ENCODE peak calls at places on chromosome 17, in eight cellular contexts. One of them, this sample, is unnamed.

GRCh38 chr17:61474235-61474927 is 22.2 kb downstream of the TBX4 start:
- DNase-seq in pancreas: no peak
- DNase-seq in fibroblast of pulmonary artery: no peak
- DNase-seq in CD4-positive, alpha-beta T cell: no peak
- DNase-seq in neural crest cell: no peak
- DNase-seq in transverse colon: no peak
- DNase-seq in cardiac muscle cell: no peak
- DNase-seq in nephron progenitor cell: no peak
- DNase-seq in this sample: no peak

GRCh38 chr17:9389116-9389515 is 186.5 kb downstream of the STX8 start:
- DNase-seq in pancreas: no peak
- DNase-seq in fibroblast of pulmonary artery: peak; percentile 85
- DNase-seq in CD4-positive, alpha-beta T cell: no peak
- DNase-seq in neural crest cell: no peak
- DNase-seq in transverse colon: no peak
- DNase-seq in cardiac muscle cell: no peak
- DNase-seq in nephron progenitor cell: no peak
- DNase-seq in this sample: peak; percentile 50

GRCh38 chr17:78872486-78872885 is 30.5 kb downstream of the CEP295NL start:
- DNase-seq in pancreas: no peak
- DNase-seq in fibroblast of pulmonary artery: no peak
- DNase-seq in CD4-positive, alpha-beta T cell: no peak
- DNase-seq in neural crest cell: no peak
- DNase-seq in transverse colon: no peak
- DNase-seq in cardiac muscle cell: no peak
- DNase-seq in nephron progenitor cell: no peak
- DNase-seq in this sample: no peak

GRCh38 chr17:28173801-28174200 is 131.3 kb downstream of the NLK start:
- DNase-seq in pancreas: no peak
- DNase-seq in fibroblast of pulmonary artery: peak; percentile 56
- DNase-seq in CD4-positive, alpha-beta T cell: no peak
- DNase-seq in neural crest cell: no peak
- DNase-seq in transverse colon: no peak
- DNase-seq in cardiac muscle cell: peak; percentile 55
- DNase-seq in nephron progenitor cell: no peak
- DNase-seq in this sample: no peak

GRCh38 chr17:55303701-55304145 is 39.0 kb downstream of the HLF start:
- DNase-seq in pancreas: no peak
- DNase-seq in fibroblast of pulmonary artery: peak; percentile 17
- DNase-seq in CD4-positive, alpha-beta T cell: no peak
- DNase-seq in neural crest cell: no peak
- DNase-seq in transverse colon: no peak
- DNase-seq in cardiac muscle cell: no peak
- DNase-seq in nephron progenitor cell: no peak
- DNase-seq in this sample: no peak

GRCh38 chr17:54887787-54888186 is 12.9 kb upstream of the TOM1L1 start:
- DNase-seq in pancreas: no peak
- DNase-seq in fibroblast of pulmonary artery: no peak
- DNase-seq in CD4-positive, alpha-beta T cell: no peak
- DNase-seq in neural crest cell: no peak
- DNase-seq in transverse colon: no peak
- DNase-seq in cardiac muscle cell: no peak
- DNase-seq in nephron progenitor cell: no peak
- DNase-seq in this sample: no peak

GRCh38 chr17:45584092-45585036 is 93.8 kb upstream of the PLEKHM1 start:
- DNase-seq in pancreas: peak; percentile 47
- DNase-seq in fibroblast of pulmonary artery: peak; percentile 39
- DNase-seq in CD4-positive, alpha-beta T cell: peak; percentile 71
- DNase-seq in neural crest cell: peak; percentile 54
- DNase-seq in transverse colon: peak; percentile 85
- DNase-seq in cardiac muscle cell: peak; percentile 72
- DNase-seq in nephron progenitor cell: peak; percentile 70
- DNase-seq in this sample: peak; percentile 82

GRCh38 chr17:68831170-68831569 is 124.0 kb downstream of the ABCA8 start:
- DNase-seq in pancreas: no peak
- DNase-seq in fibroblast of pulmonary artery: no peak
- DNase-seq in CD4-positive, alpha-beta T cell: no peak
- DNase-seq in neural crest cell: no peak
- DNase-seq in transverse colon: no peak
- DNase-seq in cardiac muscle cell: no peak
- DNase-seq in nephron progenitor cell: no peak
- DNase-seq in this sample: no peak

GRCh38 chr17:72125742-72126141 is 4.9 kb downstream of the SOX9 start:
- DNase-seq in pancreas: no peak
- DNase-seq in fibroblast of pulmonary artery: peak; percentile 59
- DNase-seq in CD4-positive, alpha-beta T cell: no peak
- DNase-seq in neural crest cell: no peak
- DNase-seq in transverse colon: no peak
- DNase-seq in cardiac muscle cell: no peak
- DNase-seq in nephron progenitor cell: no peak
- DNase-seq in this sample: no peak

GRCh38 chr17:1147664-1148063 is 32.1 kb downstream of the ABR start:
- DNase-seq in pancreas: peak; percentile 39
- DNase-seq in fibroblast of pulmonary artery: peak; percentile 53
- DNase-seq in CD4-positive, alpha-beta T cell: no peak
- DNase-seq in neural crest cell: peak; percentile 56
- DNase-seq in transverse colon: peak; percentile 88
- DNase-seq in cardiac muscle cell: peak; percentile 82
- DNase-seq in nephron progenitor cell: peak; percentile 59
- DNase-seq in this sample: peak; percentile 80
- TF ChIP-seq CTCF in pancreas: no peak
- TF ChIP-seq CTCF in fibroblast of pulmonary artery: peak; percentile 51
- TF ChIP-seq CTCF in CD4-positive, alpha-beta T cell: no peak
- TF ChIP-seq CTCF in neural crest cell: peak; percentile 58
- TF ChIP-seq CTCF in transverse colon: peak; percentile 49
- TF ChIP-seq CTCF in cardiac muscle cell: peak; percentile 47
- TF ChIP-seq CTCF in nephron progenitor cell: peak; percentile 36
- TF ChIP-seq CTCF in this sample: peak; percentile 60

DNA sequence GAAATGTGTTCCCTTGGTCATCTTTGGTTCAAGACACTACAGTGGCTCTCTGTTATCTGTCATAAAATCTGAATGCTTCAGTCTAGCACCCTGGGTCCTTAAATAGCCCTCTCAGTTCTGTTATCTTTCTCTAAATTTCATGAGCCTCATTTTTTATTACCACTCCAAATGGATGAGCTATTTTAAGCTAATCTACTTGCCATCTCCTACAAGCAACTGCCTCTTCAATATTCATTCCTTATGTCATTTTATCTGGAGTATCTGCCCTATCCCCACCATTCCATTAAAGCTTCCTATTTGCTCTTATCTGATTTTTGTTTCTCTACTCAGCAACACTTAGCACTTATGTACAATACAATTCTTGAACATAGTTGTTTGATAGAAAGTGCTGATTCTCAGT is 28.0 kb upstream of the EVI2A start:
- DNase-seq in pancreas: no peak
- DNase-seq in fibroblast of pulmonary artery: no peak
- DNase-seq in CD4-positive, alpha-beta T cell: no peak
- DNase-seq in neural crest cell: no peak
- DNase-seq in transverse colon: no peak
- DNase-seq in cardiac muscle cell: no peak
- DNase-seq in nephron progenitor cell: no peak
- DNase-seq in this sample: no peak
- TF ChIP-seq CTCF in pancreas: no peak
- TF ChIP-seq CTCF in fibroblast of pulmonary artery: no peak
- TF ChIP-seq CTCF in CD4-positive, alpha-beta T cell: no peak
- TF ChIP-seq CTCF in neural crest cell: no peak
- TF ChIP-seq CTCF in transverse colon: no peak
- TF ChIP-seq CTCF in cardiac muscle cell: no peak
- TF ChIP-seq CTCF in nephron progenitor cell: no peak
- TF ChIP-seq CTCF in this sample: no peak

GRCh38 chr17:4554997-4555799 is at the start of gene MYBBP1A:
- DNase-seq in pancreas: peak; percentile 95
- DNase-seq in fibroblast of pulmonary artery: peak; percentile 95
- DNase-seq in CD4-positive, alpha-beta T cell: peak; percentile 97
- DNase-seq in neural crest cell: peak; percentile 94
- DNase-seq in transverse colon: peak; percentile 98
- DNase-seq in cardiac muscle cell: peak; percentile 99
- DNase-seq in nephron progenitor cell: peak; percentile 98
- DNase-seq in this sample: peak; percentile 94
- TF ChIP-seq CTCF in pancreas: no peak
- TF ChIP-seq CTCF in fibroblast of pulmonary artery: peak; percentile 5
- TF ChIP-seq CTCF in CD4-positive, alpha-beta T cell: no peak
- TF ChIP-seq CTCF in neural crest cell: peak; percentile 55
- TF ChIP-seq CTCF in transverse colon: no peak
- TF ChIP-seq CTCF in cardiac muscle cell: peak; percentile 11
- TF ChIP-seq CTCF in nephron progenitor cell: no peak
- TF ChIP-seq CTCF in this sample: no peak

DNA sequence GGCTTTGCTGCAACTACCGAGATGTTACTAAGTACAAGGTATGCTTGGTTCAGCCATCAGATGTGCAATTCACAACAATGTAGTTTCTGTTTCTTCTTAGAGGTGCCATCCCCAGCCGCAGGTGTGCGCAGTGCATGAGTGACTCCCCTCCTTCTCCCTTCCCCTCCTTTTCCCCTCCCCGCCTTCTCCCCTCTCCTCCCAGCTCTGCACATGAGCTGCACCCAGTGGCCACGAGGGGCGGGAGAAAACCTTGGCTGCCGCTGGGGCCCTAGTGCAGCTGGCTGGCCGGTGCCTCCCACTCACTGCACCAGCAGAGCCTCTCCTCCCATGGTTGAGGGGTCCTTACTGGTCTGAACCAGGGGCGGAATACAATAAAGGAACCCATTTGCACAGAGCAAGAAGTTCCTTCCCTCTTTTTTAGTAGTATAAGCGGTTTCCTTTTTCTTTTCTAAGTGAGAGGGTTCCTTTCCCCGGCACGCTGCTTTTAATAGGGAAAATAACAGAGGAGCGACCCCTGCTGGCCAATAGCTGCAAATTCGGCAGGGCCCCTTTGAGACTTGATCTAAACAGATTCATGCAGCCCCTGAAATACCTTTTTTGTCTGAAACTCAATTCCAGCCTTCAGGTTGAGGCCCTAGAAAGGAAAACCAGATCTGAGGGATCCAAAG is 7.8 kb upstream of the CCL15 start:
- DNase-seq in pancreas: no peak
- DNase-seq in fibroblast of pulmonary artery: peak; percentile 33
- DNase-seq in CD4-positive, alpha-beta T cell: no peak
- DNase-seq in neural crest cell: no peak
- DNase-seq in transverse colon: no peak
- DNase-seq in cardiac muscle cell: no peak
- DNase-seq in nephron progenitor cell: no peak
- DNase-seq in this sample: no peak
- TF ChIP-seq CTCF in pancreas: no peak
- TF ChIP-seq CTCF in fibroblast of pulmonary artery: peak; percentile 50
- TF ChIP-seq CTCF in CD4-positive, alpha-beta T cell: no peak
- TF ChIP-seq CTCF in neural crest cell: peak; percentile 58
- TF ChIP-seq CTCF in transverse colon: peak; percentile 26
- TF ChIP-seq CTCF in cardiac muscle cell: peak; percentile 47
- TF ChIP-seq CTCF in nephron progenitor cell: peak; percentile 12
- TF ChIP-seq CTCF in this sample: peak; percentile 50

GRCh38 chr17:37610971-37611370 is 1.8 kb upstream of the SYNRG start:
- DNase-seq in pancreas: no peak
- DNase-seq in fibroblast of pulmonary artery: no peak
- DNase-seq in CD4-positive, alpha-beta T cell: no peak
- DNase-seq in neural crest cell: no peak
- DNase-seq in transverse colon: no peak
- DNase-seq in cardiac muscle cell: no peak
- DNase-seq in nephron progenitor cell: no peak
- DNase-seq in this sample: no peak

GRCh38 chr17:37607637-37608368 is 1.4 kb downstream of the SYNRG start:
- DNase-seq in pancreas: no peak
- DNase-seq in fibroblast of pulmonary artery: no peak
- DNase-seq in CD4-positive, alpha-beta T cell: no peak
- DNase-seq in neural crest cell: no peak
- DNase-seq in transverse colon: peak; percentile 32
- DNase-seq in cardiac muscle cell: no peak
- DNase-seq in nephron progenitor cell: no peak
- DNase-seq in this sample: no peak

GRCh38 chr17:37605813-37606505 is 3.3 kb downstream of the SYNRG start:
- DNase-seq in pancreas: no peak
- DNase-seq in fibroblast of pulmonary artery: no peak
- DNase-seq in CD4-positive, alpha-beta T cell: peak; percentile 6
- DNase-seq in neural crest cell: no peak
- DNase-seq in transverse colon: peak; percentile 26
- DNase-seq in cardiac muscle cell: no peak
- DNase-seq in nephron progenitor cell: no peak
- DNase-seq in this sample: no peak

GRCh38 chr17:37608369-37609169 is 649 bp downstream of the SYNRG start:
- DNase-seq in pancreas: no peak
- DNase-seq in fibroblast of pulmonary artery: peak; percentile 41
- DNase-seq in CD4-positive, alpha-beta T cell: no peak
- DNase-seq in neural crest cell: peak; percentile 56
- DNase-seq in transverse colon: no peak
- DNase-seq in cardiac muscle cell: peak; percentile 85
- DNase-seq in nephron progenitor cell: no peak
- DNase-seq in this sample: no peak

GRCh38 chr17:37609170-37610040 is at the start of gene SYNRG:
- DNase-seq in pancreas: peak; percentile 93
- DNase-seq in fibroblast of pulmonary artery: peak; percentile 96
- DNase-seq in CD4-positive, alpha-beta T cell: peak; percentile 93
- DNase-seq in neural crest cell: peak; percentile 94
- DNase-seq in transverse colon: peak; percentile 95
- DNase-seq in cardiac muscle cell: peak; percentile 97
- DNase-seq in nephron progenitor cell: peak; percentile 96
- DNase-seq in this sample: peak; percentile 100
- TF ChIP-seq CTCF in pancreas: no peak
- TF ChIP-seq CTCF in fibroblast of pulmonary artery: peak; percentile 29
- TF ChIP-seq CTCF in CD4-positive, alpha-beta T cell: peak; percentile 69
- TF ChIP-seq CTCF in neural crest cell: peak; percentile 51
- TF ChIP-seq CTCF in transverse colon: peak; percentile 18
- TF ChIP-seq CTCF in cardiac muscle cell: peak; percentile 43
- TF ChIP-seq CTCF in nephron progenitor cell: peak; percentile 40
- TF ChIP-seq CTCF in this sample: peak; percentile 52

GRCh38 chr17:74859439-74860228 is at the start of gene GRIN2C:
- DNase-seq in pancreas: no peak
- DNase-seq in fibroblast of pulmonary artery: no peak
- DNase-seq in CD4-positive, alpha-beta T cell: peak; percentile 33
- DNase-seq in neural crest cell: peak; percentile 29
- DNase-seq in transverse colon: no peak
- DNase-seq in cardiac muscle cell: peak; percentile 56
- DNase-seq in nephron progenitor cell: peak; percentile 71
- DNase-seq in this sample: no peak
- TF ChIP-seq CTCF in pancreas: peak; percentile 19
- TF ChIP-seq CTCF in fibroblast of pulmonary artery: no peak
- TF ChIP-seq CTCF in CD4-positive, alpha-beta T cell: no peak
- TF ChIP-seq CTCF in neural crest cell: peak; percentile 65
- TF ChIP-seq CTCF in transverse colon: peak; percentile 34
- TF ChIP-seq CTCF in cardiac muscle cell: no peak
- TF ChIP-seq CTCF in nephron progenitor cell: peak; percentile 25
- TF ChIP-seq CTCF in this sample: peak; percentile 36

DNA sequence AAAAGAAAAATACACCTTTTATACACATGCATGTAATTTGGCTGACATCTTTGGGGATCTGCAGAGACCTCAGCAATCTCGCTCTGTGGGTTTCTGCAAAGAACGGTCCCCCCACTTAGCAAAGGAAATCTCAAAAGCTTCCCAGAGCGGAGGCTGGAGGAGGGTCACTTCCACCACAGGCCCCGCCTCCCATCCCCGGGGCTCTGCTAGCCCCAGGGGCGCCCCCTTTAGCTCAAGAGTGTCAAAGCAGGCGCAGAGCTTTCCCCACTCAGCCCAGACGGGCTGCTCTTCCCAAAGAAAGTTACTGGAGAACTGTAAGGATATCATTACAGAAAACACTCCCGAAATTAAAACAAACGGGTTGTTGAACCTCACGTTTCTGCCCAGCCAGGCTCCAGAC is 11.4 kb downstream of the SLC13A5 start:
- DNase-seq in pancreas: no peak
- DNase-seq in fibroblast of pulmonary artery: peak; percentile 17
- DNase-seq in CD4-positive, alpha-beta T cell: no peak
- DNase-seq in neural crest cell: peak; percentile 58
- DNase-seq in transverse colon: no peak
- DNase-seq in cardiac muscle cell: peak; percentile 72
- DNase-seq in nephron progenitor cell: peak; percentile 62
- DNase-seq in this sample: peak; percentile 21
- TF ChIP-seq CTCF in pancreas: peak; percentile 10
- TF ChIP-seq CTCF in fibroblast of pulmonary artery: peak; percentile 31
- TF ChIP-seq CTCF in CD4-positive, alpha-beta T cell: peak; percentile 27
- TF ChIP-seq CTCF in neural crest cell: peak; percentile 50
- TF ChIP-seq CTCF in transverse colon: peak; percentile 5
- TF ChIP-seq CTCF in cardiac muscle cell: peak; percentile 44
- TF ChIP-seq CTCF in nephron progenitor cell: peak; percentile 46
- TF ChIP-seq CTCF in this sample: no peak

GRCh38 chr17:81906476-81907218 is 4.6 kb downstream of the PCYT2 start:
- DNase-seq in pancreas: no peak
- DNase-seq in fibroblast of pulmonary artery: no peak
- DNase-seq in CD4-positive, alpha-beta T cell: no peak
- DNase-seq in neural crest cell: no peak
- DNase-seq in transverse colon: no peak
- DNase-seq in cardiac muscle cell: no peak
- DNase-seq in nephron progenitor cell: no peak
- DNase-seq in this sample: no peak
- TF ChIP-seq CTCF in pancreas: no peak
- TF ChIP-seq CTCF in fibroblast of pulmonary artery: no peak
- TF ChIP-seq CTCF in CD4-positive, alpha-beta T cell: no peak
- TF ChIP-seq CTCF in neural crest cell: no peak
- TF ChIP-seq CTCF in transverse colon: no peak
- TF ChIP-seq CTCF in cardiac muscle cell: no peak
- TF ChIP-seq CTCF in nephron progenitor cell: no peak
- TF ChIP-seq CTCF in this sample: peak; percentile 23

This sample was measured in Calu3.